ENCODE peak calls at places on chromosome 13, in five cellular contexts. One of them, this sample, is unnamed.

GRCh38 chr13:62875118-62875640 is 1459.5 kb upstream of the PCDH20 start:
- DNase-seq in tibial nerve: no peak
- DNase-seq in ovary: no peak
- DNase-seq in A549: no peak
- DNase-seq in stomach: no peak
- DNase-seq in this sample: no peak

GRCh38 chr13:114130708-114131580 is 1.5 kb downstream of the RASA3 start:
- DNase-seq in tibial nerve: peak; percentile 41
- DNase-seq in ovary: no peak
- DNase-seq in A549: peak; percentile 18
- DNase-seq in stomach: no peak
- DNase-seq in this sample: peak; percentile 81

GRCh38 chr13:79830945-79831344 is 350.0 kb downstream of the NDFIP2 start:
- DNase-seq in tibial nerve: no peak
- DNase-seq in ovary: no peak
- DNase-seq in A549: no peak
- DNase-seq in stomach: no peak
- DNase-seq in this sample: no peak

GRCh38 chr13:46896346-46897138 is at the start of gene HTR2A:
- DNase-seq in tibial nerve: no peak
- DNase-seq in ovary: peak; percentile 46
- DNase-seq in A549: no peak
- DNase-seq in stomach: peak; percentile 33
- DNase-seq in this sample: peak; percentile 66

GRCh38 chr13:36533806-36534205 is 101.5 kb downstream of the CCNA1 start:
- DNase-seq in tibial nerve: no peak
- DNase-seq in ovary: no peak
- DNase-seq in A549: no peak
- DNase-seq in stomach: no peak
- DNase-seq in this sample: no peak

GRCh38 chr13:91347996-91348905 is 764 bp downstream of the MIR17HG start:
- DNase-seq in tibial nerve: peak; percentile 27
- DNase-seq in ovary: peak; percentile 68
- DNase-seq in A549: peak; percentile 18
- DNase-seq in stomach: peak; percentile 53
- DNase-seq in this sample: peak; percentile 74

GRCh38 chr13:71316964-71317363 is 550.0 kb downstream of the DACH1 start:
- DNase-seq in tibial nerve: no peak
- DNase-seq in ovary: no peak
- DNase-seq in A549: no peak
- DNase-seq in stomach: no peak
- DNase-seq in this sample: no peak

GRCh38 chr13:32248789-32249188 is 66.4 kb downstream of the ZAR1L start:
- DNase-seq in tibial nerve: no peak
- DNase-seq in ovary: no peak
- DNase-seq in A549: no peak
- DNase-seq in stomach: no peak
- DNase-seq in this sample: no peak

GRCh38 chr13:50366488-50367174 is 351.4 kb downstream of the KCNRG start:
- DNase-seq in tibial nerve: no peak
- DNase-seq in ovary: no peak
- DNase-seq in A549: no peak
- DNase-seq in stomach: no peak
- DNase-seq in this sample: no peak

DNA sequence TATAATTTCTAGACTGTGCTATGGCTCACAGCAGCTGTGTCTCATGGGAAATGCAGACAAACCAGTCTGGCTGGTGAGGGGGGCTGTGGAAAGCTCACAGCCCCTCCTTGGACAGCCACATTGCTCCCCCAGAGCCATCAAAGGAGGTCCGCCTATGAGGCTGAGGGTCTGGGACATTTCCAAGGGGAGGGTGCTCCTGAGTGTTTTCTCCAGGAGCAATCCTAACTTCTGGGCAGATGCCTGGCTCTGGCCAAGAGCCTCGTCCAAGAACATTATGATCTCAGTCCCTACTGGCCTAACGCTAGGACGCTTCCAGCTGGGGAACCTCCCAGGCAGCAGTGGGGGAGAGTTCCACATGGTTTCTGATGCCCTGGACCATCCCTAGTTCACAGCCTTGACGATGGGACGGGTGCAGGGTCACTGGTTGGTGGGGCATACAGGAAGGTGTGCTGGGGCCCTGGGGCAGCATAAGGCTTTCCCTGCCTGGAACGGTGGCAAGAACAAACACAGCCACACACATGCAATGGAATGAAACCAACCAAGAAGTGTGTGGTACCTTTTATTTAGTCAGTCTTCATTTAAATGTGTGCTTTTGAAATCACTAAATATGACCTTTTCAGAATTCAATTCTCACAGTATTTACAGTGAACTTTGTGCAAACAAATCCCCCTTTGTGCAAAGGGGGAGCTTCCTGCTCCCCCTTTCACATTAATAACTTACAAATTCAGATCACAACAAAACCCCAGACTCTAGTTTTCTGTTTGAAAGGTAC is 60.6 kb downstream of the CDADC1 start:
- DNase-seq in tibial nerve: peak; percentile 89
- DNase-seq in ovary: peak; percentile 94
- DNase-seq in A549: no peak
- DNase-seq in stomach: peak; percentile 86
- DNase-seq in this sample: peak; percentile 98
- TF ChIP-seq EP300 in tibial nerve: peak; percentile 82
- TF ChIP-seq EP300 in ovary: peak; percentile 39
- TF ChIP-seq EP300 in A549: no peak
- TF ChIP-seq EP300 in stomach: peak; percentile 82
- TF ChIP-seq EP300 in this sample: peak; percentile 90

GRCh38 chr13:98729526-98730057 is 22.9 kb downstream of the SLC15A1 start:
- DNase-seq in tibial nerve: no peak
- DNase-seq in ovary: no peak
- DNase-seq in A549: no peak
- DNase-seq in stomach: no peak
- DNase-seq in this sample: no peak

GRCh38 chr13:98731925-98732324 is 20.5 kb downstream of the SLC15A1 start:
- DNase-seq in tibial nerve: no peak
- DNase-seq in ovary: no peak
- DNase-seq in A549: no peak
- DNase-seq in stomach: no peak
- DNase-seq in this sample: no peak

GRCh38 chr13:98731038-98731437 is 21.4 kb downstream of the SLC15A1 start:
- DNase-seq in tibial nerve: no peak
- DNase-seq in ovary: no peak
- DNase-seq in A549: no peak
- DNase-seq in stomach: no peak
- DNase-seq in this sample: no peak

GRCh38 chr13:98730441-98730840 is 22.0 kb downstream of the SLC15A1 start:
- DNase-seq in tibial nerve: no peak
- DNase-seq in ovary: no peak
- DNase-seq in A549: no peak
- DNase-seq in stomach: no peak
- DNase-seq in this sample: no peak
- TF ChIP-seq CTCF in tibial nerve: no peak
- TF ChIP-seq CTCF in ovary: no peak
- TF ChIP-seq CTCF in A549: no peak
- TF ChIP-seq CTCF in stomach: no peak
- TF ChIP-seq CTCF in this sample: no peak

GRCh38 chr13:81283062-81283461 is 942.1 kb upstream of the SPRY2 start:
- DNase-seq in tibial nerve: no peak
- DNase-seq in ovary: no peak
- DNase-seq in A549: no peak
- DNase-seq in stomach: no peak
- DNase-seq in this sample: no peak
- TF ChIP-seq EP300 in tibial nerve: no peak
- TF ChIP-seq EP300 in ovary: no peak
- TF ChIP-seq EP300 in A549: no peak
- TF ChIP-seq EP300 in stomach: no peak
- TF ChIP-seq EP300 in this sample: no peak

GRCh38 chr13:37981932-37982331 is 112.4 kb upstream of the TRPC4 start:
- DNase-seq in tibial nerve: no peak
- DNase-seq in ovary: no peak
- DNase-seq in A549: no peak
- DNase-seq in stomach: no peak
- DNase-seq in this sample: no peak

GRCh38 chr13:37978680-37979079 is 109.1 kb upstream of the TRPC4 start:
- DNase-seq in tibial nerve: no peak
- DNase-seq in ovary: no peak
- DNase-seq in A549: no peak
- DNase-seq in stomach: no peak
- DNase-seq in this sample: no peak

GRCh38 chr13:37985281-37985680 is 115.7 kb upstream of the TRPC4 start:
- DNase-seq in tibial nerve: no peak
- DNase-seq in ovary: no peak
- DNase-seq in A549: no peak
- DNase-seq in stomach: no peak
- DNase-seq in this sample: no peak

DNA sequence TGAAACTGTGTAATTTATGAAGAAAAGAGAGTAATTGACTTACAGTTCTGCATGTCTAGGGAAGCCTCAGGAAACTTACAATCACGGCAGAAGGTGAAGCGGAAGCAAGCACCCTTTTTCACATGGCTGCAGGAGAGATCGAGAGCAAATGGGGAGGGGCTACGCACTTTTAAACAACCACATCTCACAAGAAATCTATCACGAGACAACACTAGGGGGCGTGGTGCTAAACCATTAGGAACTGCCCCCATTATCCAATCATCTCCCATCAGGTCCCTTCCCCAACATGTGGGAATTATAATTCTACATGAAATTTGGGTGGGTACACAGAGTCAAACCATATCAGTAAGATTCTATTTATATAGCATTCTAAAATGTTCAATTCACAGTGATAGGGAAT is 114.8 kb upstream of the TRPC4 start:
- DNase-seq in tibial nerve: no peak
- DNase-seq in ovary: no peak
- DNase-seq in A549: peak; percentile 0
- DNase-seq in stomach: no peak
- DNase-seq in this sample: no peak
- TF ChIP-seq CTCF in tibial nerve: no peak
- TF ChIP-seq CTCF in ovary: no peak
- TF ChIP-seq CTCF in A549: no peak
- TF ChIP-seq CTCF in stomach: no peak
- TF ChIP-seq CTCF in this sample: no peak

GRCh38 chr13:109249780-109250528 is 536.4 kb downstream of the IRS2 start:
- DNase-seq in tibial nerve: no peak
- DNase-seq in ovary: no peak
- DNase-seq in A549: no peak
- DNase-seq in stomach: no peak
- DNase-seq in this sample: no peak
- TF ChIP-seq EP300 in tibial nerve: no peak
- TF ChIP-seq EP300 in ovary: no peak
- TF ChIP-seq EP300 in A549: no peak
- TF ChIP-seq EP300 in stomach: no peak
- TF ChIP-seq EP300 in this sample: no peak

GRCh38 chr13:52665325-52665724 is 12.7 kb downstream of the SUGT1 start:
- DNase-seq in tibial nerve: no peak
- DNase-seq in ovary: no peak
- DNase-seq in A549: peak; percentile 10
- DNase-seq in stomach: no peak
- DNase-seq in this sample: no peak
- TF ChIP-seq CTCF in tibial nerve: no peak
- TF ChIP-seq CTCF in ovary: no peak
- TF ChIP-seq CTCF in A549: peak; percentile 39
- TF ChIP-seq CTCF in stomach: no peak
- TF ChIP-seq CTCF in this sample: no peak

GRCh38 chr13:76943646-76944045 is 4.7 kb upstream of the ACOD1 start:
- DNase-seq in tibial nerve: no peak
- DNase-seq in ovary: no peak
- DNase-seq in A549: no peak
- DNase-seq in stomach: no peak
- DNase-seq in this sample: no peak

GRCh38 chr13:76936736-76937135 is 11.6 kb upstream of the ACOD1 start:
- DNase-seq in tibial nerve: no peak
- DNase-seq in ovary: no peak
- DNase-seq in A549: no peak
- DNase-seq in stomach: no peak
- DNase-seq in this sample: no peak

GRCh38 chr13:76937416-76937815 is 10.9 kb upstream of the ACOD1 start:
- DNase-seq in tibial nerve: no peak
- DNase-seq in ovary: no peak
- DNase-seq in A549: peak; percentile 35
- DNase-seq in stomach: no peak
- DNase-seq in this sample: no peak

GRCh38 chr13:76942363-76942762 is 5.9 kb upstream of the ACOD1 start:
- DNase-seq in tibial nerve: no peak
- DNase-seq in ovary: no peak
- DNase-seq in A549: no peak
- DNase-seq in stomach: no peak
- DNase-seq in this sample: no peak

GRCh38 chr13:76939215-76939614 is 9.1 kb upstream of the ACOD1 start:
- DNase-seq in tibial nerve: no peak
- DNase-seq in ovary: no peak
- DNase-seq in A549: no peak
- DNase-seq in stomach: no peak
- DNase-seq in this sample: no peak
- TF ChIP-seq EP300 in tibial nerve: no peak
- TF ChIP-seq EP300 in ovary: no peak
- TF ChIP-seq EP300 in A549: no peak
- TF ChIP-seq EP300 in stomach: no peak
- TF ChIP-seq EP300 in this sample: no peak